ENCODE peak calls at places on chromosomes 3 and 15, in eight cellular contexts. One of them, this sample, is unnamed. For H3K36me3, the result is how much of the 10 kb centered on the place peaks cover.

GRCh38 chr15:50940506-50940905 is 32.0 kb downstream of the AP4E1 start:
- DNase-seq in OCI-LY7: no peak
- DNase-seq in fibroblast of lung: peak
- DNase-seq in neuronal stem cell: no peak
- DNase-seq in IMR-90: peak
- DNase-seq in CD8-positive, alpha-beta memory T cell: no peak
- DNase-seq in HCT116: no peak
- DNase-seq in bronchial epithelial cell: peak
- DNase-seq in this sample: no peak

GRCh38 chr3:184604039-184604955 is 42.7 kb downstream of the EPHB3 start:
- DNase-seq in fibroblast of lung: no peak
- DNase-seq in IMR-90: no peak
- DNase-seq in OCI-LY7: no peak
- DNase-seq in bronchial epithelial cell: no peak
- DNase-seq in HCT116: no peak
- DNase-seq in neuronal stem cell: no peak
- DNase-seq in CD8-positive, alpha-beta memory T cell: no peak
- DNase-seq in this sample: no peak

GRCh38 chr15:31241888-31242287 is 84.7 kb upstream of the KLF13 start:
- DNase-seq in HCT116: no peak
- DNase-seq in neuronal stem cell: no peak
- DNase-seq in fibroblast of lung: no peak
- DNase-seq in OCI-LY7: no peak
- DNase-seq in bronchial epithelial cell: no peak
- DNase-seq in IMR-90: no peak
- DNase-seq in CD8-positive, alpha-beta memory T cell: no peak
- DNase-seq in this sample: no peak

GRCh38 chr3:104763007-104763406 is 603.7 kb upstream of the ALCAM start:
- DNase-seq in HCT116: no peak
- DNase-seq in IMR-90: peak
- DNase-seq in fibroblast of lung: peak
- DNase-seq in bronchial epithelial cell: no peak
- DNase-seq in neuronal stem cell: peak
- DNase-seq in OCI-LY7: no peak
- DNase-seq in CD8-positive, alpha-beta memory T cell: no peak
- DNase-seq in this sample: no peak

GRCh38 chr3:15638891-15639262 is 37.3 kb downstream of the BTD start:
- DNase-seq in OCI-LY7: no peak
- DNase-seq in IMR-90: no peak
- DNase-seq in CD8-positive, alpha-beta memory T cell: no peak
- DNase-seq in bronchial epithelial cell: no peak
- DNase-seq in neuronal stem cell: no peak
- DNase-seq in fibroblast of lung: no peak
- DNase-seq in HCT116: no peak
- DNase-seq in this sample: no peak

GRCh38 chr3:187706966-187707365 is 4.6 kb upstream of the RTP2 start:
- DNase-seq in neuronal stem cell: no peak
- DNase-seq in fibroblast of lung: no peak
- DNase-seq in IMR-90: no peak
- DNase-seq in OCI-LY7: no peak
- DNase-seq in CD8-positive, alpha-beta memory T cell: no peak
- DNase-seq in HCT116: no peak
- DNase-seq in bronchial epithelial cell: no peak
- DNase-seq in this sample: no peak

GRCh38 chr3:162721736-162722135 is 1225.1 kb downstream of the OTOL1 start:
- DNase-seq in CD8-positive, alpha-beta memory T cell: no peak
- DNase-seq in OCI-LY7: no peak
- DNase-seq in neuronal stem cell: no peak
- DNase-seq in bronchial epithelial cell: no peak
- DNase-seq in IMR-90: no peak
- DNase-seq in fibroblast of lung: no peak
- DNase-seq in HCT116: no peak
- DNase-seq in this sample: peak

GRCh38 chr3:164779816-164780215 is 298.5 kb downstream of the SI start:
- DNase-seq in HCT116: no peak
- DNase-seq in IMR-90: no peak
- DNase-seq in CD8-positive, alpha-beta memory T cell: no peak
- DNase-seq in bronchial epithelial cell: peak
- DNase-seq in fibroblast of lung: no peak
- DNase-seq in OCI-LY7: no peak
- DNase-seq in neuronal stem cell: no peak
- DNase-seq in this sample: no peak

GRCh38 chr15:90064931-90065681 is 37.2 kb downstream of the IDH2 start:
- DNase-seq in IMR-90: no peak
- DNase-seq in bronchial epithelial cell: no peak
- DNase-seq in HCT116: no peak
- DNase-seq in fibroblast of lung: no peak
- DNase-seq in CD8-positive, alpha-beta memory T cell: no peak
- DNase-seq in neuronal stem cell: no peak
- DNase-seq in OCI-LY7: no peak
- DNase-seq in this sample: no peak

GRCh38 chr3:37963635-37964034 is 27.0 kb upstream of the VILL start:
- DNase-seq in neuronal stem cell: no peak
- DNase-seq in OCI-LY7: no peak
- DNase-seq in fibroblast of lung: no peak
- DNase-seq in CD8-positive, alpha-beta memory T cell: no peak
- DNase-seq in bronchial epithelial cell: no peak
- DNase-seq in HCT116: no peak
- DNase-seq in IMR-90: no peak
- DNase-seq in this sample: no peak

GRCh38 chr3:33417051-33417673 is 23.0 kb downstream of the UBP1 start:
- DNase-seq in IMR-90: peak
- DNase-seq in bronchial epithelial cell: peak
- DNase-seq in fibroblast of lung: peak
- DNase-seq in HCT116: no peak
- DNase-seq in OCI-LY7: no peak
- DNase-seq in CD8-positive, alpha-beta memory T cell: no peak
- DNase-seq in neuronal stem cell: no peak
- DNase-seq in this sample: no peak

GRCh38 chr3:65936908-65937638 is 101.6 kb downstream of the MAGI1 start:
- DNase-seq in neuronal stem cell: peak
- DNase-seq in IMR-90: no peak
- DNase-seq in fibroblast of lung: no peak
- DNase-seq in bronchial epithelial cell: no peak
- DNase-seq in OCI-LY7: no peak
- DNase-seq in CD8-positive, alpha-beta memory T cell: no peak
- DNase-seq in HCT116: no peak
- DNase-seq in this sample: no peak

GRCh38 chr3:119673875-119674274 is 3.3 kb downstream of the COX17 start:
- DNase-seq in bronchial epithelial cell: no peak
- DNase-seq in CD8-positive, alpha-beta memory T cell: no peak
- DNase-seq in OCI-LY7: no peak
- DNase-seq in IMR-90: no peak
- DNase-seq in neuronal stem cell: no peak
- DNase-seq in fibroblast of lung: no peak
- DNase-seq in HCT116: no peak
- DNase-seq in this sample: no peak

GRCh38 chr3:17307482-17307881 is 422.7 kb downstream of the PLCL2 start:
- DNase-seq in bronchial epithelial cell: peak
- DNase-seq in OCI-LY7: no peak
- DNase-seq in IMR-90: no peak
- DNase-seq in neuronal stem cell: no peak
- DNase-seq in CD8-positive, alpha-beta memory T cell: no peak
- DNase-seq in HCT116: no peak
- DNase-seq in fibroblast of lung: no peak
- DNase-seq in this sample: no peak

GRCh38 chr15:29569533-29570092 is 252.7 kb downstream of the TJP1 start:
- DNase-seq in fibroblast of lung: no peak
- DNase-seq in OCI-LY7: no peak
- DNase-seq in bronchial epithelial cell: no peak
- DNase-seq in HCT116: no peak
- DNase-seq in IMR-90: no peak
- DNase-seq in neuronal stem cell: peak
- DNase-seq in CD8-positive, alpha-beta memory T cell: no peak
- DNase-seq in this sample: no peak

GRCh38 chr3:193774916-193775285 is 181.9 kb downstream of the OPA1 start:
- DNase-seq in neuronal stem cell: no peak
- DNase-seq in HCT116: no peak
- DNase-seq in CD8-positive, alpha-beta memory T cell: no peak
- DNase-seq in OCI-LY7: no peak
- DNase-seq in fibroblast of lung: no peak
- DNase-seq in IMR-90: no peak
- DNase-seq in bronchial epithelial cell: no peak
- DNase-seq in this sample: no peak

GRCh38 chr3:107589454-107589853 is 66.7 kb downstream of the BBX start:
- DNase-seq in neuronal stem cell: no peak
- DNase-seq in fibroblast of lung: no peak
- DNase-seq in HCT116: no peak
- DNase-seq in OCI-LY7: no peak
- DNase-seq in CD8-positive, alpha-beta memory T cell: no peak
- DNase-seq in IMR-90: no peak
- DNase-seq in bronchial epithelial cell: no peak
- DNase-seq in this sample: no peak

GRCh38 chr15:53569756-53570480 is 189.5 kb downstream of the WDR72 start:
- DNase-seq in neuronal stem cell: no peak
- DNase-seq in HCT116: no peak
- DNase-seq in IMR-90: no peak
- DNase-seq in bronchial epithelial cell: peak
- DNase-seq in OCI-LY7: no peak
- DNase-seq in CD8-positive, alpha-beta memory T cell: no peak
- DNase-seq in fibroblast of lung: no peak
- DNase-seq in this sample: no peak

GRCh38 chr3:108124337-108125150 is 33.7 kb upstream of the CD47 start:
- DNase-seq in bronchial epithelial cell: no peak
- DNase-seq in neuronal stem cell: no peak
- DNase-seq in IMR-90: no peak
- DNase-seq in CD8-positive, alpha-beta memory T cell: peak
- DNase-seq in OCI-LY7: peak
- DNase-seq in fibroblast of lung: peak
- DNase-seq in HCT116: no peak
- DNase-seq in this sample: peak

GRCh38 chr3:135213213-135213612 is 418.2 kb downstream of the EPHB1 start:
- DNase-seq in IMR-90: no peak
- DNase-seq in bronchial epithelial cell: no peak
- DNase-seq in neuronal stem cell: no peak
- DNase-seq in OCI-LY7: no peak
- DNase-seq in HCT116: no peak
- DNase-seq in CD8-positive, alpha-beta memory T cell: no peak
- DNase-seq in fibroblast of lung: no peak
- DNase-seq in this sample: no peak
- H3K36me3 ChIP-seq in IMR-90: under half
- H3K36me3 ChIP-seq in bronchial epithelial cell: under half
- H3K36me3 ChIP-seq in neuronal stem cell: under half
- H3K36me3 ChIP-seq in OCI-LY7: under half
- H3K36me3 ChIP-seq in HCT116: under half
- H3K36me3 ChIP-seq in CD8-positive, alpha-beta memory T cell: under half
- H3K36me3 ChIP-seq in fibroblast of lung: under half
- H3K36me3 ChIP-seq in this sample: under half

DNA sequence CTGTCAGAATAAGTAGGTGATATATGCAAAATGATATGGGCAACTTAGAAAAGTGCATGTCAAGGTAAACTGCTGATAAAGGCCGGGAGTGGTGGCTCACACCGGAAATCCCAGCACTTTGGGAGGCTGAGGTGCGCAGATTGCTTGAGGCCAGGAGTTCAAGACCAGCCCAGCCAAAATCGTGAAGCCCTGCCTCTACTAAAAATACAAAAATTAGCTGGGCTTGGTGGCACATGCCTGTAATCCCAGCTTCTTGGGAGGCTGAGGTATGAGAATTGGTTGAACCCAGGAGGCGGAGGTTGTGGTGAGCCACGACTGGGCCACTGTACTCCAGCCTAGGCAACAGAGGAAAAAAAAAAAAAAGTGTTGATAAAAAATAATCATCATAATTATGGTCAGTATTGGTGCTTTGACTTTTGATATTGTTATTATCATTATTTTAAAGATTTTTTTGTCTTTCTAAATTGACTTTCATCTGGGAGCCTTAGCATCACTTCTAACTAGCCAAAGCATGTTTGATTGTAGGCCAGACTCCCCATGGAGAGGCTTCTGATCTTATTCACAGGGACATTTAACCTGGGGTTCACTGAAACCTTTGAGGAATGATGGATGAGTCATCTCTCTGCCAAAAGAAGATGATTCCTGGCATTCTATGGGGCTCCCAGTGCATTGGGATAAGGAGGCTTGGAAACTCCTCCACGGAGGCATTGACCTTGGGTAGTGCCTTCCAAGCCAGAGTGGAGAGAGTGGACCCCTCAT is 5.6 kb downstream of the ZBTB38 start:
- DNase-seq in bronchial epithelial cell: no peak
- DNase-seq in fibroblast of lung: no peak
- DNase-seq in IMR-90: peak
- DNase-seq in neuronal stem cell: no peak
- DNase-seq in OCI-LY7: no peak
- DNase-seq in CD8-positive, alpha-beta memory T cell: no peak
- DNase-seq in HCT116: no peak
- DNase-seq in this sample: peak
- H3K36me3 ChIP-seq in bronchial epithelial cell: under half
- H3K36me3 ChIP-seq in fibroblast of lung: under half
- H3K36me3 ChIP-seq in IMR-90: under half
- H3K36me3 ChIP-seq in neuronal stem cell: under half
- H3K36me3 ChIP-seq in OCI-LY7: under half
- H3K36me3 ChIP-seq in CD8-positive, alpha-beta memory T cell: under half
- H3K36me3 ChIP-seq in HCT116: under half
- H3K36me3 ChIP-seq in this sample: under half

DNA sequence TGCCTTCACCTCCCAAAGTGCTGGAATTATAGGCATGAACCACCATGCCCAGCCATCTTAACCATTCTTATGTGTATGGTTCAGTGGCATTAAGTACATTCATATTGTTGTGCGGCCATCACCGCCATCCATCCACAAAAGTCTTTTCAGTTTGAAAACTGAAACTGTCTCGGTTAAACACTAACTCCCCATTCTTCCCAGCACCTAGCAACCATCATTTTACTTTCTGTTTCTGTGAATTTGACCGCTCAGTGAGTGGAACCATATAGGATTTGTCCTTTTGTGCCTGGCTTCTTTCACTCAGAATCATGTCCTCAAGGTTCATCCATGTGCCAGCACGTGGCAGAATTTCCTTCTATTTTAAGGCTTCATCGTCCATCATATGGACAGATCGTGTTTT is 5.8 kb downstream of the MCM2 start:
- DNase-seq in IMR-90: no peak
- DNase-seq in OCI-LY7: no peak
- DNase-seq in neuronal stem cell: no peak
- DNase-seq in bronchial epithelial cell: no peak
- DNase-seq in CD8-positive, alpha-beta memory T cell: no peak
- DNase-seq in fibroblast of lung: no peak
- DNase-seq in HCT116: no peak
- DNase-seq in this sample: no peak
- H3K36me3 ChIP-seq in IMR-90: under half
- H3K36me3 ChIP-seq in OCI-LY7: half or more
- H3K36me3 ChIP-seq in neuronal stem cell: half or more
- H3K36me3 ChIP-seq in bronchial epithelial cell: under half
- H3K36me3 ChIP-seq in CD8-positive, alpha-beta memory T cell: under half
- H3K36me3 ChIP-seq in fibroblast of lung: under half
- H3K36me3 ChIP-seq in HCT116: half or more
- H3K36me3 ChIP-seq in this sample: half or more

DNA sequence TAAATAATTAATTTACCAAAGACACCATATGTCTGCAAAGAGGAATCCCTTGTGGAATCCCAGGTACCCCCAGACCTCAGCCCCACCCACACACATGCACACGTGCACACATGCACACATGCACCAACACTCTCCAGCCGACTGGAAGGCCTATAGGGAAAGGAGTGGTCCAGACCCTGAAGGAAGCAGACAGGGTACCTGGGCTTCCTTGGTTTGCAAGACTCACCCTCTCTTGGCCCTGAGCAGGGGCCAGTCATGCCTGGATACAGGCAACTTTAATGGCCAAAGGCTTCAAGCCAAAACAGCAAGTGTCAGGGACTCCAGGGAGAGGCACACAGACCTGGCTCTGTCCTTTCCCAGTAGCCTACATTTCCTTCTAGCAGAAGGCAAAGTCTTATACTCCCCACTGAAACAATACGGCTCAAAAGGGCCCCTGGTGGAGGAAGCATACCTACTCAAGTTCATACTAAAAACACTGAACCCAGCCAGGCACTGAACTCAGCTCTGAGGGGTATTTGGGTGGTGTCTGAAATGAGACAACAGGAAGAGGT is 8.8 kb downstream of the MFGE8 start:
- DNase-seq in OCI-LY7: no peak
- DNase-seq in IMR-90: no peak
- DNase-seq in fibroblast of lung: no peak
- DNase-seq in bronchial epithelial cell: no peak
- DNase-seq in HCT116: no peak
- DNase-seq in CD8-positive, alpha-beta memory T cell: no peak
- DNase-seq in neuronal stem cell: no peak
- DNase-seq in this sample: no peak
- H3K36me3 ChIP-seq in OCI-LY7: under half
- H3K36me3 ChIP-seq in IMR-90: half or more
- H3K36me3 ChIP-seq in fibroblast of lung: under half
- H3K36me3 ChIP-seq in bronchial epithelial cell: under half
- H3K36me3 ChIP-seq in HCT116: under half
- H3K36me3 ChIP-seq in CD8-positive, alpha-beta memory T cell: under half
- H3K36me3 ChIP-seq in neuronal stem cell: half or more
- H3K36me3 ChIP-seq in this sample: half or more

This sample was measured in NT2/D1.